ENCODE peak calls at places on chromosomes 2 and 18, in eight cellular contexts. Z, H, D, S, B, X, N and Y are unnamed samples.

GRCh38 chr2:2683581-2683980 is 352.5 kb upstream of the MYT1L start:
- DNase-seq in Z (no peak), H (no peak), D (no peak), S (no peak), B (no peak), X (no peak), N (no peak), Y (no peak)

GRCh38 chr18:25827961-25828561 is 262.4 kb downstream of the SS18 start:
- DNase-seq in Z (no peak), H (peak; percentile 73), D (no peak), S (no peak), B (no peak), X (no peak), N (peak; percentile 21), Y (peak; percentile 18)

GRCh38 chr2:6443424-6443823 is 422.3 kb downstream of the CMPK2 start:
- DNase-seq in Z (no peak), H (no peak), D (no peak), S (no peak), B (no peak), X (no peak), N (peak; percentile 1), Y (no peak)

GRCh38 chr2:62291517-62292137 is 95.7 kb downstream of the B3GNT2 start:
- DNase-seq in Z (no peak), H (no peak), D (peak; percentile 49), S (no peak), B (no peak), X (no peak), N (no peak), Y (no peak)

GRCh38 chr18:58213931-58214431 is 170.0 kb downstream of the NEDD4L start:
- DNase-seq in Z (no peak), H (peak; percentile 63), D (no peak), S (no peak), B (peak; percentile 68), X (no peak), N (peak; percentile 61), Y (no peak)

GRCh38 chr2:88054300-88055048 is 1.1 kb downstream of the KRCC1 start:
- DNase-seq in Z (no peak), H (peak; percentile 22), D (no peak), S (no peak), B (no peak), X (no peak), N (peak; percentile 13), Y (no peak)

GRCh38 chr2:48120759-48121242 is 214.5 kb upstream of the FBXO11 start:
- DNase-seq in Z (no peak), H (peak; percentile 37), D (no peak), S (no peak), B (no peak), X (no peak), N (peak; percentile 23), Y (no peak)

GRCh38 chr18:7772496-7772861 is 205.4 kb downstream of the PTPRM start:
- DNase-seq in Z (no peak), H (no peak), D (no peak), S (no peak), B (no peak), X (no peak), N (no peak), Y (no peak)

GRCh38 chr2:46737577-46737976 is 178.0 kb downstream of the MCFD2 start:
- DNase-seq in Z (no peak), H (peak; percentile 52), D (no peak), S (no peak), B (peak; percentile 31), X (no peak), N (peak; percentile 58), Y (no peak)